ENCODE peak calls at places on chromosome 4, in seven cellular contexts. T is AG08396, D is NCI-H460, I is IMR-90, N is NCI-H2081, M is aorta, R is NCI-H1092 treated with DMSO at 0.1 percent for 48 hours. K is an unnamed sample.

GRCh38 chr4:112327950-112328349 is 30.8 kb downstream of the ALPK1 start:
- DNase-seq in M (no peak), N (peak), I (peak), T (peak), D (peak), R (peak), K (peak)

GRCh38 chr4:164606478-164606877 is 147.5 kb upstream of the SMIM31 start:
- DNase-seq in D (no peak), I (no peak), M (no peak), R (no peak), T (no peak), N (no peak), K (no peak)

GRCh38 chr4:167831853-167832252 is 260.5 kb upstream of the ANXA10 start:
- DNase-seq in D (no peak), R (no peak), N (no peak), M (no peak), I (no peak), T (no peak), K (no peak)

GRCh38 chr4:32140636-32141035 is 1420.5 kb downstream of the PCDH7 start:
- DNase-seq in R (no peak), N (no peak), T (no peak), D (no peak), I (peak), M (no peak), K (no peak)

GRCh38 chr4:88104902-88105610 is 53.4 kb downstream of the ABCG2 start:
- DNase-seq in N (peak), M (no peak), I (peak), D (peak), R (no peak), T (peak), K (no peak)

GRCh38 chr4:169756971-169757574 is 671 bp downstream of the HPF1 start:
- DNase-seq in T (no peak), R (no peak), D (no peak), I (no peak), M (no peak), N (peak), K (peak)

GRCh38 chr4:122412547-122412946 is 33.7 kb downstream of the ADAD1 start:
- DNase-seq in M (no peak), N (no peak), I (peak), D (peak), T (no peak), R (no peak), K (no peak)

GRCh38 chr4:39125600-39125985 is 56.7 kb upstream of the WDR19 start:
- DNase-seq in M (no peak), R (no peak), I (no peak), D (no peak), T (no peak), N (no peak), K (no peak)

GRCh38 chr4:17385403-17385802 is 126.5 kb downstream of the QDPR start:
- DNase-seq in N (no peak), R (no peak), T (peak), I (peak), D (no peak), M (no peak), K (no peak)

GRCh38 chr4:65670331-65671031 is at the start of gene EPHA5:
- DNase-seq in I (peak), D (peak), R (peak), N (peak), T (peak), M (peak), K (no peak)

GRCh38 chr4:113899260-113900177 is 79.9 kb downstream of the ARSJ start:
- DNase-seq in D (no peak), M (no peak), I (no peak), N (no peak), R (no peak), T (no peak), K (no peak)

GRCh38 chr4:99876946-99877345 is 17.3 kb downstream of the LAMTOR3 start:
- DNase-seq in N (no peak), M (no peak), R (no peak), I (no peak), T (no peak), D (no peak), K (no peak)